ENCODE peak calls at places on chromosomes 16 and 17, in four cellular contexts. T, Q, U and M are unnamed samples.

GRCh38 chr16:6836771-6837170 is 495.9 kb upstream of the RBFOX1 start:
- DNase-seq in T (no peak), Q (no peak), U (no peak), M (no peak)

GRCh38 chr16:12097523-12098428 is 121.2 kb downstream of the SNX29 start:
- DNase-seq in T (no peak), Q (no peak), U (no peak), M (no peak)

GRCh38 chr17:81898029-81898866 is 3.8 kb upstream of the NPB start:
- DNase-seq in T (peak; percentile 94), Q (peak; percentile 94), U (no peak), M (peak; percentile 82)

GRCh38 chr17:81094744-81095607 is 60.0 kb downstream of the BAIAP2 start:
- DNase-seq in T (peak; percentile 100), Q (peak; percentile 100), U (peak; percentile 86), M (peak; percentile 99)

GRCh38 chr17:77317091-77317519 is 176.3 kb downstream of the SEC14L1 start:
- DNase-seq in T (no peak), Q (no peak), U (no peak), M (no peak)

GRCh38 chr16:56560447-56560846 is 4.4 kb upstream of the MT4 start:
- DNase-seq in T (no peak), Q (no peak), U (no peak), M (no peak)

GRCh38 chr17:83133302-83134121 is 54.1 kb downstream of the METRNL start:
- DNase-seq in T (no peak), Q (peak; percentile 71), U (no peak), M (no peak)

GRCh38 chr16:70496513-70496912 is 26.8 kb downstream of the COG4 start:
- DNase-seq in T (no peak), Q (no peak), U (no peak), M (no peak)

GRCh38 chr17:29243792-29244191 is 2.9 kb upstream of the CRYBA1 start:
- DNase-seq in T (no peak), Q (peak; percentile 45), U (no peak), M (no peak)

GRCh38 chr16:79270011-79270410 is 330.5 kb downstream of the MAF start:
- DNase-seq in T (no peak), Q (no peak), U (no peak), M (no peak)

GRCh38 chr17:1649116-1649843 is 386 bp downstream of the RILP start:
- DNase-seq in T (no peak), Q (peak; percentile 92), U (peak; percentile 89), M (no peak)

GRCh38 chr16:47779201-47780016 is 318.3 kb downstream of the PHKB start:
- DNase-seq in T (no peak), Q (peak; percentile 51), U (peak; percentile 2), M (peak; percentile 19)

GRCh38 chr17:17815062-17815406 is 21.8 kb downstream of the SREBF1 start:
- DNase-seq in T (no peak), Q (no peak), U (no peak), M (no peak)

GRCh38 chr16:69762843-69763556 is 868 bp downstream of the WWP2 start:
- DNase-seq in T (no peak), Q (peak; percentile 32), U (peak; percentile 27), M (no peak)

GRCh38 chr17:2707721-2708584 is 3.6 kb downstream of the CLUH start:
- DNase-seq in T (no peak), Q (peak; percentile 34), U (no peak), M (no peak)

GRCh38 chr17:9217151-9218067 is 196.1 kb downstream of the NTN1 start:
- DNase-seq in T (peak; percentile 58), Q (peak; percentile 83), U (no peak), M (no peak)

GRCh38 chr17:42189651-42189965 is 4.4 kb upstream of the HCRT start:
- DNase-seq in T (no peak), Q (no peak), U (no peak), M (no peak)

GRCh38 chr16:23801387-23801786 is 34.4 kb upstream of the PRKCB start:
- DNase-seq in T (no peak), Q (peak; percentile 58), U (peak; percentile 70), M (peak; percentile 4)

GRCh38 chr17:2789700-2790099 is 6.5 kb upstream of the RAP1GAP2 start:
- DNase-seq in T (no peak), Q (no peak), U (no peak), M (no peak)

GRCh38 chr17:51481370-51481769 is 221.0 kb downstream of the UTP18 start:
- DNase-seq in T (no peak), Q (no peak), U (no peak), M (no peak)

GRCh38 chr17:77474292-77474988 is 333.7 kb downstream of the SEC14L1 start:
- DNase-seq in T (no peak), Q (peak; percentile 45), U (no peak), M (no peak)

GRCh38 chr17:69870091-69870530 is 204.9 kb upstream of the KCNJ16 start:
- DNase-seq in T (no peak), Q (peak; percentile 97), U (no peak), M (peak; percentile 63)

GRCh38 chr16:67541391-67542263 is 13.0 kb downstream of the RIPOR1 start:
- DNase-seq in T (no peak), Q (peak; percentile 40), U (no peak), M (no peak)

GRCh38 chr16:4790261-4790660 is 2.1 kb upstream of the SEPTIN12 start:
- DNase-seq in T (no peak), Q (no peak), U (no peak), M (no peak)

GRCh38 chr17:57758654-57759053 is 13.6 kb upstream of the CCDC182 start:
- DNase-seq in T (no peak), Q (no peak), U (no peak), M (no peak)

GRCh38 chr16:1823821-1824220 is 2.8 kb downstream of the HAGH start:
- DNase-seq in T (no peak), Q (peak; percentile 52), U (no peak), M (peak; percentile 19)

GRCh38 chr17:50361561-50362480 is 11.2 kb downstream of the MRPL27 start:
- DNase-seq in T (no peak), Q (peak; percentile 67), U (peak; percentile 60), M (peak; percentile 41)

GRCh38 chr17:65294184-65294719 is 157.1 kb downstream of the RGS9 start:
- DNase-seq in T (no peak), Q (peak; percentile 66), U (peak; percentile 55), M (peak; percentile 38)

GRCh38 chr16:50683689-50684374 is 2.7 kb upstream of the SNX20 start:
- DNase-seq in T (no peak), Q (no peak), U (peak; percentile 66), M (no peak)